ENCODE peak calls at places on chromosomes 5 and 9, in five cellular contexts. E is myocyte, S is activated T-cell treated with anti-CD3 and anti-CD28 coated beads for 48 hours, F is hippocampal formation, D is heart right ventricle. V is an unnamed sample.

GRCh38 chr9:137241490-137242328 is 622 bp downstream of the TUBB4B start:
- DNase-seq in E (peak), S (peak), F (no peak), D (peak), V (peak)

GRCh38 chr9:126151031-126151670 is 175.5 kb upstream of the MVB12B start:
- DNase-seq in E (no peak), S (no peak), F (no peak), D (no peak), V (peak)

GRCh38 chr9:21854594-21854993 is 52.2 kb downstream of the MTAP start:
- DNase-seq in E (no peak), S (no peak), F (no peak), D (no peak), V (no peak)

GRCh38 chr9:93123561-93124283 is 10.3 kb downstream of the NINJ1 start:
- DNase-seq in E (no peak), S (no peak), F (no peak), D (no peak), V (peak)

GRCh38 chr5:32639943-32640342 is 54.6 kb downstream of the SUB1 start:
- DNase-seq in E (peak), S (no peak), F (no peak), D (no peak), V (no peak)

GRCh38 chr9:131799177-131799823 is 59.4 kb upstream of the RAPGEF1 start:
- DNase-seq in E (peak), S (peak), F (peak), D (peak), V (peak)

GRCh38 chr5:108557686-108558085 is 175.8 kb upstream of the FBXL17 start:
- DNase-seq in E (no peak), S (no peak), F (no peak), D (no peak), V (no peak)

GRCh38 chr5:143596500-143596820 is 193.0 kb upstream of the NR3C1 start:
- DNase-seq in E (no peak), S (no peak), F (no peak), D (no peak), V (no peak)

GRCh38 chr5:82975812-82976211 is 101.4 kb downstream of the TMEM167A start:
- DNase-seq in E (no peak), S (no peak), F (no peak), D (no peak), V (no peak)

GRCh38 chr9:98081477-98082219 is 25.1 kb downstream of the NANS start:
- DNase-seq in E (no peak), S (peak), F (no peak), D (no peak), V (no peak)

GRCh38 chr9:112002131-112002846 is 105.7 kb downstream of the UGCG start:
- DNase-seq in E (no peak), S (no peak), F (no peak), D (no peak), V (no peak)

GRCh38 chr5:1821862-1822261 is 20.7 kb downstream of the NDUFS6 start:
- DNase-seq in E (no peak), S (no peak), F (no peak), D (no peak), V (no peak)

GRCh38 chr5:141186897-141187512 is at the start of gene PCDHB9:
- DNase-seq in E (no peak), S (no peak), F (peak), D (no peak), V (no peak)

GRCh38 chr5:164230341-164230740 is 724.9 kb downstream of the MAT2B start:
- DNase-seq in E (no peak), S (no peak), F (no peak), D (no peak), V (no peak)

GRCh38 chr5:77360381-77360780 is 131.7 kb downstream of the WDR41 start:
- DNase-seq in E (no peak), S (no peak), F (no peak), D (no peak), V (no peak)

GRCh38 chr5:77852514-77853352 is 76.6 kb upstream of the TBCA start:
- DNase-seq in E (peak), S (peak), F (peak), D (peak), V (peak)

GRCh38 chr9:99852617-99853016 is 30.9 kb downstream of the NR4A3 start:
- DNase-seq in E (no peak), S (no peak), F (no peak), D (no peak), V (no peak)

GRCh38 chr5:140591747-140592372 is 27.2 kb downstream of the SLC35A4 start:
- DNase-seq in E (peak), S (no peak), F (no peak), D (no peak), V (no peak)

GRCh38 chr5:131328536-131329186 is 64.8 kb downstream of the CDC42SE2 start:
- DNase-seq in E (no peak), S (no peak), F (no peak), D (no peak), V (no peak)

GRCh38 chr5:72790188-72790587 is 26.3 kb upstream of the TNPO1 start:
- DNase-seq in E (no peak), S (no peak), F (no peak), D (no peak), V (no peak)

GRCh38 chr9:14910178-14910805 is at the start of gene FREM1:
- DNase-seq in E (peak), S (no peak), F (no peak), D (peak), V (no peak)

GRCh38 chr9:115042781-115043509 is 75.0 kb downstream of the TNC start:
- DNase-seq in E (peak), S (peak), F (no peak), D (no peak), V (no peak)

GRCh38 chr5:82885657-82886389 is 191.4 kb downstream of the TMEM167A start:
- DNase-seq in E (no peak), S (no peak), F (no peak), D (no peak), V (no peak)

GRCh38 chr9:129111762-129112151 is 542 bp downstream of the PTPA start:
- DNase-seq in E (peak), S (peak), F (peak), D (no peak), V (peak)

GRCh38 chr9:130870491-130871381 is 25.9 kb downstream of the QRFP start:
- DNase-seq in E (no peak), S (no peak), F (no peak), D (no peak), V (no peak)

GRCh38 chr9:137429974-137430722 is 7.0 kb downstream of the NOXA1 start:
- DNase-seq in E (peak), S (no peak), F (no peak), D (peak), V (peak)

GRCh38 chr5:154287136-154287535 is 96.6 kb downstream of the GALNT10 start:
- DNase-seq in E (peak), S (no peak), F (no peak), D (no peak), V (peak)

GRCh38 chr5:157540707-157541451 is 34.7 kb downstream of the ADAM19 start:
- DNase-seq in E (peak), S (peak), F (no peak), D (peak), V (peak)

GRCh38 chr5:17882760-17883488 is 248.7 kb downstream of the TAF11L14 start:
- DNase-seq in E (no peak), S (no peak), F (no peak), D (no peak), V (no peak)

GRCh38 chr5:8458038-8458383 is 589.1 kb downstream of the MTRR start:
- DNase-seq in E (peak), S (no peak), F (no peak), D (no peak), V (no peak)

GRCh38 chr5:135718151-135718550 is 116.3 kb upstream of the SLC25A48 start:
- DNase-seq in E (no peak), S (no peak), F (no peak), D (no peak), V (no peak)

GRCh38 chr9:2018162-2018643 is 3.1 kb downstream of the SMARCA2 start:
- DNase-seq in E (no peak), S (no peak), F (peak), D (no peak), V (no peak)

GRCh38 chr5:96066386-96066719 is 104.7 kb upstream of the ELL2 start:
- DNase-seq in E (peak), S (no peak), F (no peak), D (no peak), V (no peak)

GRCh38 chr5:150112211-150113046 is 26.1 kb upstream of the CSF1R start:
- DNase-seq in E (peak), S (no peak), F (no peak), D (peak), V (peak)

GRCh38 chr9:123637940-123638634 is 282.1 kb downstream of the CRB2 start:
- DNase-seq in E (no peak), S (no peak), F (no peak), D (no peak), V (no peak)

GRCh38 chr5:169950333-169950732 is 30.0 kb downstream of the INSYN2B start:
- DNase-seq in E (no peak), S (no peak), F (no peak), D (no peak), V (no peak)

GRCh38 chr9:130914417-130915095 is 17.9 kb upstream of the QRFP start:
- DNase-seq in E (no peak), S (no peak), F (no peak), D (no peak), V (no peak)

GRCh38 chr5:72108200-72109050 is 1.1 kb downstream of the MAP1B start:
- DNase-seq in E (peak), S (peak), F (peak), D (peak), V (peak)

GRCh38 chr9:34526026-34526425 is 3.2 kb upstream of the ENHO start:
- DNase-seq in E (no peak), S (no peak), F (no peak), D (no peak), V (no peak)

GRCh38 chr5:109688647-109688998 is 1.1 kb upstream of the MAN2A1 start:
- DNase-seq in E (no peak), S (no peak), F (peak), D (no peak), V (no peak)